ENCODE peak calls at places on chromosomes 3 and 15, in nine cellular contexts. O, T, S, A, H, E, Q, Z and M are unnamed samples.

GRCh38 chr3:148146947-148147346 is 550.8 kb upstream of the AGTR1 start:
- DNase-seq in Q (no peak), A (no peak), H (no peak), S (no peak), Z (no peak), O (no peak), T (no peak), E (no peak), M (no peak)

GRCh38 chr15:65964792-65965433 is 95.6 kb downstream of the RAB11A start:
- DNase-seq in H (no peak), Q (no peak), E (no peak), S (no peak), A (no peak), Z (no peak), T (no peak), O (no peak), M (no peak)

GRCh38 chr3:79973482-79973881 is 205.7 kb upstream of the ROBO1 start:
- DNase-seq in O (no peak), T (no peak), Z (no peak), S (no peak), E (no peak), H (no peak), Q (no peak), A (no peak), M (no peak)

GRCh38 chr3:197541756-197542539 is 13.8 kb downstream of the BDH1 start:
- DNase-seq in Q (peak), O (no peak), T (no peak), A (no peak), Z (no peak), E (no peak), H (peak), S (no peak), M (peak)

GRCh38 chr3:62226601-62227339 is 146.6 kb downstream of the FEZF2 start:
- DNase-seq in Q (no peak), A (no peak), H (no peak), E (no peak), O (no peak), Z (no peak), S (no peak), T (no peak), M (no peak)

GRCh38 chr3:139101396-139101795 is 56.7 kb upstream of the PRR23C start:
- DNase-seq in Q (no peak), A (no peak), E (no peak), H (no peak), O (no peak), Z (no peak), T (no peak), S (no peak), M (no peak)

GRCh38 chr3:77159182-77159581 is 119.3 kb downstream of the ROBO2 start:
- DNase-seq in A (no peak), T (no peak), E (no peak), O (no peak), Q (no peak), Z (no peak), H (no peak), S (no peak), M (no peak)

GRCh38 chr3:72338942-72339749 is 509.1 kb downstream of the SHQ1 start:
- DNase-seq in Z (no peak), O (no peak), H (no peak), T (no peak), S (no peak), A (no peak), Q (no peak), E (no peak), M (peak)

GRCh38 chr15:83112233-83112958 is 5.0 kb downstream of the TM6SF1 start:
- DNase-seq in T (no peak), A (no peak), S (no peak), H (peak), Z (no peak), O (no peak), E (no peak), Q (no peak), M (peak)

GRCh38 chr3:65402597-65402996 is 636.1 kb downstream of the MAGI1 start:
- DNase-seq in Q (no peak), T (no peak), A (no peak), H (peak), O (no peak), E (no peak), Z (no peak), S (no peak), M (no peak)

GRCh38 chr3:195133462-195133861 is 137.5 kb downstream of the XXYLT1 start:
- DNase-seq in T (peak), A (peak), S (no peak), Z (no peak), O (no peak), H (no peak), E (no peak), Q (peak), M (no peak)

GRCh38 chr3:107928084-107928445 is 162.8 kb downstream of the CD47 start:
- DNase-seq in T (no peak), Q (no peak), S (no peak), O (peak), E (no peak), Z (no peak), H (no peak), A (no peak), M (no peak)

GRCh38 chr3:194447161-194447560 is 39.6 kb downstream of the ATP13A3 start:
- DNase-seq in E (no peak), Q (no peak), H (no peak), Z (no peak), S (no peak), O (no peak), T (no peak), A (no peak), M (no peak)

GRCh38 chr15:51731549-51732267 is 5.7 kb downstream of the LYSMD2 start:
- DNase-seq in Z (peak), E (no peak), S (peak), Q (no peak), O (peak), T (peak), H (peak), A (no peak), M (peak)

GRCh38 chr15:63946524-63947065 is 99.7 kb downstream of the DAPK2 start:
- DNase-seq in E (no peak), A (no peak), T (no peak), Z (no peak), Q (no peak), H (no peak), O (no peak), S (no peak), M (no peak)

GRCh38 chr3:71578045-71578730 is 5.3 kb downstream of the FOXP1 start:
- DNase-seq in H (no peak), Z (no peak), A (no peak), S (no peak), O (no peak), Q (no peak), T (no peak), E (no peak), M (no peak)

GRCh38 chr15:35690698-35691116 is 144.7 kb upstream of the DPH6 start:
- DNase-seq in T (no peak), Z (no peak), A (no peak), Q (no peak), O (no peak), E (no peak), S (no peak), H (no peak), M (no peak)

GRCh38 chr15:86660012-86660411 is 580.3 kb downstream of the AGBL1 start:
- DNase-seq in A (no peak), E (no peak), Q (no peak), H (no peak), Z (no peak), T (no peak), O (no peak), S (no peak), M (no peak)

GRCh38 chr3:64151335-64151871 is 73.9 kb downstream of the PRICKLE2 start:
- DNase-seq in E (no peak), H (no peak), S (no peak), Q (no peak), O (no peak), A (no peak), Z (no peak), T (no peak), M (no peak)

GRCh38 chr15:51775967-51776816 is 24.8 kb downstream of the TMOD2 start:
- DNase-seq in Z (peak), E (no peak), S (no peak), T (peak), Q (peak), O (peak), A (peak), H (peak), M (peak)

GRCh38 chr15:22257047-22257667 is 176.8 kb downstream of the OR4M2 start:
- DNase-seq in H (no peak), E (no peak), Q (no peak), O (no peak), S (no peak), A (no peak), T (no peak), Z (no peak), M (no peak)

GRCh38 chr3:10189557-10190374 is 25.0 kb downstream of the IRAK2 start:
- DNase-seq in E (no peak), S (no peak), H (peak), A (peak), T (no peak), Q (peak), Z (peak), O (no peak), M (peak)

GRCh38 chr3:195129644-195130492 is 141.1 kb downstream of the XXYLT1 start:
- DNase-seq in E (no peak), S (no peak), O (peak), H (no peak), T (peak), Z (no peak), A (no peak), Q (no peak), M (no peak)

GRCh38 chr3:177439729-177440269 is 242.5 kb upstream of the TBL1XR1 start:
- DNase-seq in A (no peak), O (no peak), T (no peak), E (no peak), Q (no peak), S (no peak), H (no peak), Z (no peak), M (no peak)

GRCh38 chr15:99564221-99565030 is 1.4 kb upstream of the MEF2A start:
- DNase-seq in T (no peak), E (peak), H (peak), Z (peak), A (no peak), O (peak), Q (no peak), S (no peak), M (peak)

GRCh38 chr15:84894743-84895425 is 10.4 kb downstream of the SLC28A1 start:
- DNase-seq in S (no peak), Q (no peak), E (no peak), Z (no peak), H (no peak), A (no peak), O (no peak), T (no peak), M (no peak)

GRCh38 chr3:124832782-124833709 is 54.1 kb downstream of the ITGB5 start:
- DNase-seq in Z (no peak), E (no peak), O (no peak), Q (no peak), A (no peak), T (no peak), S (no peak), H (no peak), M (no peak)

GRCh38 chr3:37990527-37990926 is at the start of gene VILL:
- DNase-seq in H (no peak), T (no peak), S (no peak), A (no peak), O (no peak), Z (no peak), E (no peak), Q (no peak), M (no peak)

GRCh38 chr15:73225358-73226015 is 143.3 kb downstream of the HCN4 start:
- DNase-seq in S (no peak), H (no peak), Q (no peak), Z (no peak), A (peak), T (no peak), E (no peak), O (no peak), M (no peak)

GRCh38 chr3:16319307-16319706 is 54.3 kb downstream of the OXNAD1 start:
- DNase-seq in S (peak), A (peak), Q (no peak), E (no peak), Z (peak), H (no peak), T (peak), O (no peak), M (no peak)

GRCh38 chr3:14256561-14257342 is 78.1 kb downstream of the LSM3 start:
- DNase-seq in S (no peak), Z (no peak), T (no peak), Q (no peak), H (no peak), A (no peak), O (no peak), E (no peak), M (no peak)

GRCh38 chr3:188620752-188621151 is 466.8 kb downstream of the LPP start:
- DNase-seq in E (no peak), T (no peak), A (no peak), Z (no peak), Q (no peak), O (no peak), H (no peak), S (no peak), M (no peak)

GRCh38 chr3:180383332-180384020 is 218.5 kb upstream of the TTC14 start:
- DNase-seq in E (no peak), Z (no peak), A (no peak), O (no peak), Q (no peak), T (no peak), S (no peak), H (no peak), M (no peak)

GRCh38 chr3:147361671-147362420 is 44.5 kb downstream of the ZIC4 start:
- DNase-seq in T (no peak), Q (peak), O (peak), E (no peak), Z (peak), H (no peak), S (peak), A (peak), M (no peak)

GRCh38 chr3:31421280-31422048 is 111.3 kb upstream of the STT3B start:
- DNase-seq in H (no peak), S (no peak), Q (no peak), E (no peak), T (no peak), O (peak), Z (no peak), A (no peak), M (no peak)

GRCh38 chr3:136862611-136862951 is 573 bp downstream of the NCK1 start:
- DNase-seq in A (no peak), O (peak), S (no peak), H (peak), Z (no peak), E (peak), Q (peak), T (peak), M (peak)

GRCh38 chr15:45026646-45027045 is 3.7 kb downstream of the SORD start:
- DNase-seq in E (no peak), H (no peak), Q (no peak), O (no peak), Z (no peak), A (no peak), T (no peak), S (no peak), M (no peak)

GRCh38 chr15:70217246-70218160 is 119.8 kb upstream of the TLE3 start:
- DNase-seq in S (no peak), E (no peak), T (no peak), Q (no peak), A (no peak), O (no peak), Z (no peak), H (no peak), M (no peak)

GRCh38 chr3:128432301-128432897 is 34.3 kb downstream of the DNAJB8 start:
- DNase-seq in A (no peak), O (no peak), Q (no peak), S (no peak), Z (no peak), E (no peak), H (no peak), T (no peak), M (no peak)